ENCODE peak calls at places on chromosome 14, in ten cellular contexts. S is neural crest cell, J is nephron progenitor cell, L is lower leg skin, A is choroid plexus epithelial cell, Y is left ventricle myocardium inferior, X is AG04450, D is heart right ventricle, T is esophagus squamous epithelium, O is SK-N-SH. H is an unnamed sample.
A peak's percentile ranks its signal among the peaks of the same experiment; 100 is the strongest.

GRCh38 chr14:22163051-22163450 is 426.0 kb downstream of the DAD1 start:
- DNase-seq in J (no peak), S (no peak), X (no peak), Y (no peak), T (no peak), L (no peak), O (no peak), A (peak; percentile 58), D (no peak), H (peak; percentile 45)

GRCh38 chr14:21191809-21192446 is 36.1 kb upstream of the OR5AU1 start:
- DNase-seq in Y (peak; percentile 76), S (peak; percentile 67), T (peak; percentile 18), D (peak; percentile 58), A (peak; percentile 39), O (peak; percentile 82), X (no peak), L (peak; percentile 91), J (peak; percentile 80), H (peak; percentile 86)

GRCh38 chr14:63174760-63175191 is 29.5 kb upstream of the RHOJ start:
- DNase-seq in Y (no peak), A (peak; percentile 83), S (peak; percentile 26), T (no peak), D (peak; percentile 51), J (peak; percentile 20), O (peak; percentile 55), L (no peak), X (peak; percentile 34), H (no peak)

GRCh38 chr14:106844608-106845285 is 1318.4 kb downstream of the TMEM121 start:
- DNase-seq in L (peak; percentile 94), S (no peak), O (peak; percentile 58), X (no peak), T (no peak), D (peak; percentile 68), A (no peak), Y (peak; percentile 75), J (no peak), H (no peak)

GRCh38 chr14:101499513-101499912 is 61.8 kb upstream of the DIO3 start:
- DNase-seq in O (no peak), S (no peak), D (no peak), A (no peak), T (no peak), L (peak; percentile 61), J (no peak), X (no peak), Y (no peak), H (no peak)

GRCh38 chr14:92503756-92504491 is 9.7 kb upstream of the RIN3 start:
- DNase-seq in J (no peak), T (no peak), D (no peak), Y (no peak), L (peak; percentile 45), A (peak; percentile 40), S (no peak), O (no peak), X (no peak), H (no peak)

GRCh38 chr14:49546766-49547165 is 39.4 kb downstream of the RPS29 start:
- DNase-seq in L (no peak), J (no peak), O (no peak), A (peak; percentile 8), Y (no peak), T (no peak), S (no peak), D (no peak), X (no peak), H (no peak)

GRCh38 chr14:72715910-72716268 is 178.0 kb downstream of the DPF3 start:
- DNase-seq in A (no peak), D (peak; percentile 54), O (no peak), S (no peak), T (no peak), L (no peak), Y (peak; percentile 78), J (peak; percentile 19), X (no peak), H (no peak)

GRCh38 chr14:79057333-79057732 is 887.2 kb downstream of the NRXN3 start:
- DNase-seq in O (no peak), D (no peak), Y (no peak), L (no peak), S (no peak), A (peak; percentile 20), J (no peak), X (no peak), T (no peak), H (no peak)

GRCh38 chr14:43031598-43031997 is 1424.9 kb downstream of the LRFN5 start:
- DNase-seq in A (no peak), Y (no peak), D (no peak), L (no peak), X (no peak), S (no peak), T (no peak), J (no peak), O (no peak), H (no peak)

GRCh38 chr14:72643317-72643801 is 250.5 kb downstream of the DPF3 start:
- DNase-seq in Y (peak; percentile 29), X (peak; percentile 94), J (no peak), T (no peak), D (peak; percentile 29), A (peak; percentile 97), O (no peak), L (no peak), S (no peak), H (no peak)

GRCh38 chr14:69226178-69226577 is 33.8 kb upstream of the GALNT16 start:
- DNase-seq in D (peak; percentile 31), Y (no peak), S (no peak), X (no peak), O (no peak), A (no peak), L (no peak), J (no peak), T (no peak), H (no peak)

GRCh38 chr14:24171422-24172260 is at the start of gene REC8:
- DNase-seq in X (no peak), S (peak; percentile 94), A (peak; percentile 99), Y (peak; percentile 61), J (peak; percentile 85), D (peak; percentile 74), L (no peak), O (peak; percentile 97), T (no peak), H (no peak)

GRCh38 chr14:54589076-54589475 is 22.1 kb downstream of the SAMD4A start:
- DNase-seq in L (no peak), Y (no peak), D (no peak), T (no peak), A (no peak), J (no peak), S (no peak), X (no peak), O (no peak), H (no peak)

GRCh38 chr14:71474866-71475265 is 457.4 kb upstream of the RGS6 start:
- DNase-seq in A (no peak), X (no peak), O (no peak), Y (no peak), J (no peak), S (no peak), D (no peak), T (no peak), L (no peak), H (no peak)

GRCh38 chr14:65824285-65824977 is 411.9 kb downstream of the FUT8 start:
- DNase-seq in J (peak; percentile 70), L (no peak), D (peak; percentile 48), Y (no peak), A (peak; percentile 86), O (peak; percentile 70), X (peak; percentile 41), T (no peak), S (peak; percentile 67), H (peak; percentile 40)

GRCh38 chr14:101927859-101928258 is 36.5 kb upstream of the DYNC1H1 start:
- DNase-seq in L (peak; percentile 94), Y (peak; percentile 91), X (peak; percentile 93), A (peak; percentile 99), T (no peak), O (peak; percentile 93), D (peak; percentile 93), J (peak; percentile 29), S (no peak), H (no peak)

GRCh38 chr14:69996197-69996596 is 117.0 kb downstream of the SMOC1 start:
- DNase-seq in X (no peak), L (no peak), S (no peak), J (no peak), T (no peak), D (no peak), A (peak; percentile 69), Y (no peak), O (no peak), H (no peak)

GRCh38 chr14:68657300-68658028 is 135.4 kb downstream of the ZFP36L1 start:
- DNase-seq in X (no peak), L (peak; percentile 32), A (no peak), J (no peak), Y (no peak), S (no peak), O (no peak), T (no peak), D (no peak), H (no peak)

GRCh38 chr14:45587142-45587541 is 334.1 kb upstream of the MIS18BP1 start:
- DNase-seq in X (no peak), T (no peak), D (no peak), O (no peak), S (no peak), L (no peak), Y (no peak), J (no peak), A (no peak), H (no peak)
- TF ChIP-seq CTCF in X (no peak), T (no peak), D (no peak), O (no peak), S (no peak), L (no peak), Y (no peak), J (no peak), A (no peak), H (no peak)

GRCh38 chr14:99274346-99275221 is 2.6 kb upstream of the BCL11B start:
- DNase-seq in X (no peak), Y (peak; percentile 23), J (peak; percentile 87), S (peak; percentile 80), O (peak; percentile 65), T (no peak), A (peak; percentile 47), L (peak; percentile 96), D (peak; percentile 34), H (peak; percentile 14)
- TF ChIP-seq CTCF in X (peak; percentile 18), Y (peak; percentile 26), J (peak; percentile 32), S (peak; percentile 64), O (peak; percentile 38), T (peak; percentile 19), A (peak; percentile 32), L (no peak), D (peak; percentile 24), H (peak; percentile 11)

DNA sequence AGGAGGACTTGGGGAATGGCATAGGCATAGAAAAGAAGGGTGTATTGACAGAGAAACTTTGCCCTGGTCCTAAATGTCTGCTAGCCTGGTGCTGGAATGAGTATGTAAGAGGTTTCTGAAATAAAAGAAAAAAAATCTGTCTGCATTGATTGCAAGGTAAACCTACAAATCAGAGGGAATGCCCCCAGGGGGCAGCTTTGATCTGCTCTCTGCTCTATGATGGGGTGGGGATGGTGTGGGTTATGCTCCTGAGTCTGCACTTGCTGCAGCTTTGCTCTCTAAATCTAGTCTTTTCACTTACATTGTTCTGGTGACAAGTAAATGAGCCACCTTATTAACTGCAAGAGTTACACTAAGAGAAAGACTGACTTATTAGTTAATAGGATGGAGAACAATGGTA is 468.4 kb upstream of the STXBP6 start:
- DNase-seq in O (no peak), J (no peak), L (no peak), S (no peak), A (no peak), D (no peak), T (no peak), X (no peak), Y (no peak), H (no peak)
- TF ChIP-seq CTCF in O (no peak), J (no peak), L (no peak), S (no peak), A (no peak), D (no peak), T (no peak), X (no peak), Y (no peak), H (no peak)

GRCh38 chr14:45819107-45819506 is 566.1 kb upstream of the MIS18BP1 start:
- DNase-seq in L (no peak), O (no peak), D (no peak), X (no peak), Y (no peak), T (no peak), S (no peak), A (no peak), J (no peak), H (no peak)
- TF ChIP-seq CTCF in L (no peak), O (no peak), D (no peak), X (no peak), Y (no peak), T (no peak), S (no peak), A (no peak), J (no peak), H (no peak)